ENCODE peak calls at places on chromosomes 4 and X, in eight cellular contexts. X is kidney, H is MM.1S, O is neural crest cell, J is cardiac fibroblast, A is transverse colon, C is ascending aorta, S is tibial nerve. V is an unnamed sample.
A peak's percentile ranks its signal among the peaks of the same experiment; 100 is the strongest.

GRCh38 chr4:177673980-177674504 is 231.8 kb upstream of the AGA start:
- DNase-seq in X (no peak), H (no peak), O (no peak), J (no peak), A (no peak), C (no peak), S (no peak), V (no peak)

GRCh38 chr4:6493668-6494304 is 21.4 kb upstream of the PPP2R2C start:
- DNase-seq in X (no peak), H (no peak), O (no peak), J (peak; percentile 8), A (no peak), C (no peak), S (no peak), V (no peak)

GRCh38 chr4:19382993-19383392 is 868.7 kb upstream of the SLIT2 start:
- DNase-seq in X (no peak), H (no peak), O (no peak), J (peak; percentile 29), A (no peak), C (no peak), S (no peak), V (no peak)

GRCh38 chr4:183840311-183840710 is 64.8 kb upstream of the STOX2 start:
- DNase-seq in X (no peak), H (peak; percentile 73), O (peak; percentile 88), J (peak; percentile 86), A (peak; percentile 81), C (no peak), S (peak; percentile 76), V (peak; percentile 78)

GRCh38 chr4:827209-828081 is 1.5 kb upstream of the CPLX1 start:
- DNase-seq in X (peak; percentile 58), H (no peak), O (no peak), J (no peak), A (no peak), C (no peak), S (no peak), V (no peak)

GRCh38 chrX:69163936-69164741 is 1.1 kb downstream of the PJA1 start:
- DNase-seq in X (no peak), H (no peak), O (no peak), J (peak; percentile 10), A (peak; percentile 27), C (no peak), S (no peak), V (no peak)

GRCh38 chrX:37405954-37406353 is 56.8 kb downstream of the PRRG1 start:
- DNase-seq in X (no peak), H (no peak), O (no peak), J (peak; percentile 74), A (no peak), C (no peak), S (no peak), V (no peak)

GRCh38 chr4:75653845-75654503 is 19.2 kb downstream of the G3BP2 start:
- DNase-seq in X (no peak), H (no peak), O (no peak), J (peak; percentile 64), A (no peak), C (no peak), S (no peak), V (no peak)

GRCh38 chr4:41296995-41297394 is 40.3 kb downstream of the UCHL1 start:
- DNase-seq in X (no peak), H (no peak), O (no peak), J (no peak), A (no peak), C (no peak), S (no peak), V (no peak)

GRCh38 chr4:110904435-110905050 is 281.7 kb upstream of the PITX2 start:
- DNase-seq in X (no peak), H (no peak), O (no peak), J (no peak), A (no peak), C (no peak), S (no peak), V (no peak)

GRCh38 chr4:2194556-2194955 is 47.4 kb downstream of the HAUS3 start:
- DNase-seq in X (no peak), H (no peak), O (no peak), J (no peak), A (no peak), C (no peak), S (no peak), V (no peak)

GRCh38 chrX:107673401-107673800 is 45.1 kb downstream of the PRPS1 start:
- DNase-seq in X (no peak), H (no peak), O (no peak), J (no peak), A (no peak), C (no peak), S (no peak), V (no peak)

GRCh38 chr4:8176547-8177399 is 18.2 kb upstream of the ABLIM2 start:
- DNase-seq in X (no peak), H (peak; percentile 53), O (peak; percentile 48), J (peak; percentile 80), A (peak; percentile 54), C (no peak), S (no peak), V (no peak)

GRCh38 chr4:7788687-7789425 is 150.8 kb downstream of the AFAP1 start:
- DNase-seq in X (no peak), H (no peak), O (no peak), J (peak; percentile 27), A (no peak), C (no peak), S (no peak), V (no peak)

GRCh38 chr4:147843162-147843561 is 111.3 kb downstream of the ARHGAP10 start:
- DNase-seq in X (no peak), H (peak; percentile 38), O (no peak), J (no peak), A (no peak), C (no peak), S (no peak), V (no peak)

GRCh38 chr4:88320780-88321373 is 36.5 kb upstream of the PPM1K start:
- DNase-seq in X (no peak), H (peak; percentile 70), O (no peak), J (peak; percentile 24), A (peak; percentile 38), C (no peak), S (no peak), V (no peak)

GRCh38 chr4:73929285-73929684 is 52.5 kb downstream of the PF4 start:
- DNase-seq in X (no peak), H (no peak), O (no peak), J (no peak), A (no peak), C (no peak), S (no peak), V (no peak)

GRCh38 chr4:54499308-54500074 is 158.3 kb upstream of the KIT start:
- DNase-seq in X (no peak), H (no peak), O (no peak), J (no peak), A (no peak), C (no peak), S (no peak), V (no peak)

GRCh38 chr4:48196758-48197504 is 62.9 kb upstream of the TXK start:
- DNase-seq in X (no peak), H (peak; percentile 87), O (no peak), J (no peak), A (no peak), C (no peak), S (no peak), V (no peak)

GRCh38 chr4:186537843-186538521 is 17.4 kb downstream of the MTNR1A start:
- DNase-seq in X (no peak), H (no peak), O (no peak), J (no peak), A (no peak), C (no peak), S (no peak), V (no peak)

GRCh38 chr4:33268776-33269175 is 2548.6 kb downstream of the PCDH7 start:
- DNase-seq in X (no peak), H (peak; percentile 15), O (no peak), J (no peak), A (no peak), C (no peak), S (no peak), V (no peak)

GRCh38 chr4:169222768-169223167 is 48.0 kb downstream of the SH3RF1 start:
- DNase-seq in X (no peak), H (no peak), O (no peak), J (no peak), A (peak; percentile 69), C (no peak), S (no peak), V (no peak)

GRCh38 chr4:22514001-22514400 is 1.9 kb downstream of the ADGRA3 start:
- DNase-seq in X (no peak), H (no peak), O (no peak), J (peak; percentile 33), A (no peak), C (no peak), S (no peak), V (no peak)

GRCh38 chrX:44873415-44874270 is 655 bp downstream of the KDM6A start:
- DNase-seq in X (peak; percentile 90), H (peak; percentile 21), O (peak; percentile 15), J (peak; percentile 51), A (peak; percentile 57), C (no peak), S (peak; percentile 18), V (no peak)
- TF ChIP-seq CTCF in X (no peak), H (no peak), O (no peak), J (no peak), A (no peak), C (no peak), S (no peak), V (no peak)

GRCh38 chrX:33330798-33331197 is 119.4 kb upstream of the DMD start:
- DNase-seq in X (no peak), H (no peak), O (no peak), J (no peak), A (no peak), C (no peak), S (no peak), V (no peak)

GRCh38 chrX:33339219-33339618 is 127.9 kb upstream of the DMD start:
- DNase-seq in X (no peak), H (no peak), O (no peak), J (peak; percentile 0), A (no peak), C (no peak), S (no peak), V (no peak)

DNA sequence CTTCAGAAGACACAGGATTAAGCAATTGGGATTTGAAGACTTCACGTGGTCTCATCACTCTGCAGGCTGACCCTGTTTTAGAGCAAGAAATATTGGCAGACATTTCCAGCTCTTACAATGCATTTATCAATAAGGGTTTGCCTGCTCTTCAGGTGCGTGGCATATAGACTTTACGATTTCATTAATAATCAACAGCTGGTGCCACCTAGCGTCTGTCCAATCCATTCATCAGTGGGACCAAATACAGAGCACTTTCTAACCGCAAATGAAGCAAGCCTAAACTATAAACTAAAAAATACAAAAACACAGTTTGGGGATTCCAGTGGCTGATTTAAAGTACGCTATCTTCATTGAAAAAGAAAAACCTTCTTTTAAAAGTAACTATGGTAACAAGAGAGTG is 125.4 kb upstream of the DMD start:
- DNase-seq in X (no peak), H (no peak), O (peak; percentile 34), J (peak; percentile 44), A (no peak), C (no peak), S (no peak), V (no peak)
- TF ChIP-seq CTCF in X (no peak), H (peak; percentile 17), O (peak; percentile 74), J (peak; percentile 42), A (no peak), C (peak; percentile 53), S (no peak), V (no peak)

GRCh38 chr4:140963883-140964282 is 169.4 kb downstream of the RNF150 start:
- DNase-seq in X (no peak), H (no peak), O (no peak), J (no peak), A (no peak), C (no peak), S (no peak), V (no peak)
- TF ChIP-seq CTCF in X (no peak), H (no peak), O (no peak), J (no peak), A (no peak), C (no peak), S (no peak), V (no peak)

GRCh38 chr4:59869056-59869455 is 1331.1 kb upstream of the ADGRL3 start:
- DNase-seq in X (no peak), H (no peak), O (no peak), J (no peak), A (no peak), C (no peak), S (no peak), V (no peak)
- TF ChIP-seq CTCF in X (no peak), H (no peak), O (no peak), J (no peak), A (no peak), C (no peak), S (no peak), V (no peak)